ENCODE peak calls at places on chromosomes 6 and 20, in eight cellular contexts. C is stimulated activated CD8-positive, alpha-beta memory T cell treated with anti-CD3 and anti-CD28 coated beads, Interleukin-4, amount 100 ng/mL, for 1 hour; Y is NCI-H748 treated with DMSO at 0.1 percent for 48 hours; B is C1 segment of cervical spinal cord; S is left lobe of liver; E is astrocyte of the cerebellum; R is ovary; G is NCI-H1694. K is an unnamed sample.

GRCh38 chr6:49225471-49225870 is 237.6 kb downstream of the MMUT start:
- DNase-seq in E (no peak), G (no peak), B (no peak), S (no peak), Y (no peak), R (no peak), C (no peak), K (no peak)

GRCh38 chr20:7195704-7196103 is 428.2 kb downstream of the BMP2 start:
- DNase-seq in Y (no peak), S (no peak), R (no peak), G (no peak), B (no peak), E (peak), C (no peak), K (no peak)

GRCh38 chr6:150550244-150550643 is 49.4 kb upstream of the PLEKHG1 start:
- DNase-seq in R (no peak), Y (no peak), C (no peak), B (no peak), E (no peak), G (no peak), S (no peak), K (no peak)

GRCh38 chr6:15507221-15507620 is 155.6 kb downstream of the DTNBP1 start:
- DNase-seq in Y (no peak), C (no peak), B (no peak), E (no peak), G (no peak), R (no peak), S (no peak), K (no peak)

GRCh38 chr20:38805958-38806854 is 709 bp downstream of the PPP1R16B start:
- DNase-seq in C (peak), Y (no peak), R (no peak), S (no peak), E (no peak), G (no peak), B (peak), K (no peak)

GRCh38 chr6:167689278-167689677 is 137.4 kb upstream of the AFDN start:
- DNase-seq in E (no peak), R (no peak), C (no peak), Y (no peak), S (no peak), B (no peak), G (no peak), K (no peak)

GRCh38 chr6:692858-693736 is at the start of gene EXOC2:
- DNase-seq in G (peak), C (peak), Y (peak), E (peak), B (peak), R (peak), S (peak), K (peak)

GRCh38 chr6:7148100-7148822 is 40.5 kb downstream of the RREB1 start:
- DNase-seq in G (no peak), B (no peak), S (no peak), E (no peak), C (no peak), Y (no peak), R (no peak), K (no peak)

GRCh38 chr6:26379236-26380139 is 3.4 kb upstream of the BTN2A2 start:
- DNase-seq in E (no peak), G (no peak), B (no peak), R (no peak), S (no peak), C (no peak), Y (no peak), K (no peak)

GRCh38 chr6:145878591-145879295 is 64.1 kb upstream of the FBXO30 start:
- DNase-seq in R (no peak), S (no peak), E (no peak), G (no peak), C (no peak), Y (no peak), B (no peak), K (no peak)

GRCh38 chr6:45388328-45388727 is 10.6 kb upstream of the SUPT3H start:
- DNase-seq in S (no peak), R (no peak), E (no peak), B (no peak), G (no peak), C (no peak), Y (no peak), K (no peak)

GRCh38 chr20:23652371-23652770 is 14.6 kb upstream of the CST3 start:
- DNase-seq in S (no peak), E (no peak), R (no peak), B (no peak), C (no peak), Y (no peak), G (no peak), K (no peak)

GRCh38 chr6:150573041-150573681 is 26.5 kb upstream of the PLEKHG1 start:
- DNase-seq in E (no peak), R (no peak), G (no peak), C (no peak), Y (no peak), S (peak), B (no peak), K (no peak)

GRCh38 chr6:168497381-168497780 is 56.4 kb downstream of the SMOC2 start:
- DNase-seq in G (no peak), C (no peak), Y (no peak), S (no peak), B (no peak), R (no peak), E (no peak), K (no peak)

GRCh38 chr20:23200914-23201313 is 114.8 kb upstream of the CD93 start:
- DNase-seq in B (no peak), G (no peak), Y (peak), R (no peak), E (no peak), C (no peak), S (no peak), K (no peak)

GRCh38 chr6:29502597-29502996 is 14.8 kb upstream of the MAS1L start:
- DNase-seq in G (no peak), R (no peak), C (no peak), S (no peak), B (no peak), Y (no peak), E (no peak), K (no peak)

GRCh38 chr20:62527781-62528180 is 52.0 kb upstream of the GATA5 start:
- DNase-seq in G (no peak), B (no peak), E (no peak), C (no peak), R (no peak), S (no peak), Y (no peak), K (no peak)

GRCh38 chr6:147677647-147678046 is 169.2 kb downstream of the SAMD5 start:
- DNase-seq in G (no peak), B (no peak), R (no peak), E (no peak), C (no peak), S (no peak), Y (no peak), K (no peak)

GRCh38 chr6:166237611-166238010 is 70.0 kb upstream of the TBXT start:
- DNase-seq in B (no peak), G (no peak), E (no peak), Y (no peak), C (no peak), R (no peak), S (no peak), K (no peak)

GRCh38 chr6:169810066-169810989 is 58.9 kb downstream of the ERMARD start:
- DNase-seq in Y (peak), R (no peak), C (no peak), G (no peak), E (no peak), S (peak), B (no peak), K (no peak)

GRCh38 chr20:17910828-17911294 is 57.7 kb downstream of the SNX5 start:
- DNase-seq in C (no peak), S (peak), B (no peak), G (no peak), Y (no peak), E (peak), R (no peak), K (no peak)

GRCh38 chr6:88238065-88238464 is 71.9 kb upstream of the CNR1 start:
- DNase-seq in E (no peak), B (no peak), G (no peak), R (no peak), C (no peak), S (no peak), Y (no peak), K (no peak)

GRCh38 chr6:168725821-168726220 is 284.8 kb downstream of the SMOC2 start:
- DNase-seq in Y (no peak), S (no peak), C (no peak), G (no peak), E (no peak), B (no peak), R (no peak), K (no peak)

GRCh38 chr20:44067650-44068081 is 119.3 kb downstream of the JPH2 start:
- DNase-seq in Y (no peak), G (no peak), C (no peak), B (no peak), S (no peak), R (no peak), E (no peak), K (no peak)

GRCh38 chr6:142421285-142422202 is 119.7 kb downstream of the ADGRG6 start:
- DNase-seq in G (no peak), S (no peak), C (no peak), B (no peak), Y (no peak), E (no peak), R (no peak), K (no peak)